ENCODE peak calls at places on chromosomes 12 and 14, in seven cellular contexts. D is fibroblast of the aortic adventitia, N is NB4, R is cardiac muscle cell, J is GM12865, Z is astrocyte of the cerebellum, X is choroid plexus epithelial cell. V is an unnamed sample.

GRCh38 chr12:848519-849191 is 96.3 kb downstream of the WNK1 start:
- DNase-seq in X (peak; percentile 47), D (peak; percentile 73), Z (no peak), N (no peak), R (no peak), J (no peak), V (no peak)

GRCh38 chr12:22360772-22361171 is 26.3 kb upstream of the ST8SIA1 start:
- DNase-seq in N (no peak), X (no peak), D (no peak), R (no peak), Z (no peak), J (no peak), V (no peak)

GRCh38 chr14:93083898-93084297 is 31.8 kb downstream of the ITPK1 start:
- DNase-seq in J (no peak), R (no peak), X (no peak), D (no peak), Z (no peak), N (no peak), V (no peak)

GRCh38 chr12:54405573-54405972 is 13.5 kb downstream of the ITGA5 start:
- DNase-seq in N (no peak), Z (no peak), R (no peak), X (no peak), J (no peak), D (no peak), V (no peak)

GRCh38 chr12:15584366-15585041 is 204.7 kb downstream of the EPS8 start:
- DNase-seq in R (peak; percentile 64), D (peak; percentile 91), J (peak; percentile 84), N (peak; percentile 69), Z (peak; percentile 54), X (peak; percentile 94), V (peak; percentile 60)

GRCh38 chr12:3333583-3333982 is 157.4 kb upstream of the PRMT8 start:
- DNase-seq in N (peak; percentile 18), D (no peak), X (no peak), J (no peak), R (peak; percentile 70), Z (no peak), V (no peak)

GRCh38 chr12:114096461-114096860 is 130.3 kb upstream of the RBM19 start:
- DNase-seq in D (no peak), Z (no peak), R (no peak), X (no peak), J (no peak), N (no peak), V (no peak)

GRCh38 chr12:6961695-6962284 is 8.7 kb downstream of the PHB2 start:
- DNase-seq in Z (no peak), D (peak; percentile 75), R (peak; percentile 83), J (peak; percentile 91), N (peak; percentile 89), X (peak; percentile 80), V (no peak)

GRCh38 chr12:118981285-118982201 is at the start of gene SRRM4:
- DNase-seq in N (peak; percentile 11), X (no peak), R (peak; percentile 90), D (no peak), J (no peak), Z (no peak), V (no peak)

GRCh38 chr14:64726585-64726890 is 22.3 kb downstream of the PLEKHG3 start:
- DNase-seq in R (no peak), Z (no peak), X (peak; percentile 67), J (peak; percentile 54), N (no peak), D (no peak), V (no peak)

GRCh38 chr12:110744176-110744575 is 1.5 kb upstream of the PPP1CC start:
- DNase-seq in R (no peak), N (no peak), X (peak; percentile 32), D (peak; percentile 62), J (no peak), Z (no peak), V (no peak)

GRCh38 chr14:62674833-62675232 is 370.4 kb downstream of the KCNH5 start:
- DNase-seq in J (no peak), R (peak; percentile 45), N (peak; percentile 73), D (no peak), X (no peak), Z (no peak), V (no peak)

GRCh38 chr12:122527478-122527944 is 462 bp downstream of the KNTC1 start:
- DNase-seq in N (peak; percentile 86), J (peak; percentile 60), X (no peak), D (no peak), R (peak; percentile 21), Z (no peak), V (no peak)

GRCh38 chr14:25009891-25010290 is 40.1 kb downstream of the STXBP6 start:
- DNase-seq in J (no peak), X (no peak), N (no peak), Z (no peak), R (peak; percentile 40), D (peak; percentile 81), V (no peak)

GRCh38 chr14:25006031-25006430 is 43.9 kb downstream of the STXBP6 start:
- DNase-seq in R (no peak), D (no peak), J (no peak), X (no peak), Z (no peak), N (no peak), V (no peak)

GRCh38 chr14:25004389-25004809 is 45.5 kb downstream of the STXBP6 start:
- DNase-seq in J (no peak), Z (no peak), X (no peak), D (no peak), N (no peak), R (no peak), V (no peak)

GRCh38 chr14:25007832-25008231 is 42.1 kb downstream of the STXBP6 start:
- DNase-seq in R (no peak), Z (no peak), J (no peak), X (no peak), D (no peak), N (no peak), V (no peak)

GRCh38 chr14:25006961-25007795 is 42.8 kb downstream of the STXBP6 start:
- DNase-seq in J (no peak), D (peak; percentile 86), Z (peak; percentile 51), N (no peak), R (no peak), X (peak; percentile 78), V (peak; percentile 51)
- H3K4me3 ChIP-seq in J (no peak overlapping the region), D (no peak overlapping the region), Z (no peak overlapping the region), N (no peak overlapping the region), R (no peak overlapping the region), X (no peak overlapping the region), V (no peak overlapping the region)

GRCh38 chr12:25590021-25590721 is 37.1 kb upstream of the LMNTD1 start:
- DNase-seq in Z (no peak), N (peak; percentile 34), J (no peak), X (no peak), R (no peak), D (no peak), V (no peak)

GRCh38 chr12:25594376-25594775 is 41.3 kb upstream of the LMNTD1 start:
- DNase-seq in Z (no peak), N (no peak), J (no peak), D (peak; percentile 27), X (no peak), R (no peak), V (no peak)

GRCh38 chr12:25592725-25593495 is 39.8 kb upstream of the LMNTD1 start:
- DNase-seq in Z (no peak), N (no peak), X (no peak), J (no peak), D (no peak), R (no peak), V (no peak)

GRCh38 chr12:25587346-25587745 is 34.3 kb upstream of the LMNTD1 start:
- DNase-seq in N (no peak), Z (no peak), R (no peak), X (no peak), D (no peak), J (no peak), V (no peak)

DNA sequence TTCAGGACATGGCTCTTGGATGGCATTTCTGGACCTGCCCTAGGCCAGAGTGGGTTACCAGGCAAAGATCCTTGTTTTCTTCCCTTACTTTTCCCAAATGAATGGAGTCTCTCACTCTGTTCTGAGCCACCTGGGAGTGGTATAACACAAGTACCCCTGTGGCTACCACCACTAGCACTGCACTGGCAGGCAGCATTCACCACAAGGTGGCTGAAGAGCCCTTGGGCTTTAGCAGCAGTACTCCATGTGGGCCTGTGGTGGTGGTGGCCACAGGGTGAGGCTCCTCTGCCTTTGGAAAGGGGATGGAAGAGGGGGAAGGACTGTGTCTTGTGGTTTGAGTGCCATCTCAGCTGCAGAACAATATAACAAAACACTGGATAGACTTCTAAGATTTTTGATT is 38.0 kb upstream of the LMNTD1 start:
- DNase-seq in D (peak; percentile 18), X (peak; percentile 49), N (peak; percentile 26), J (no peak), R (no peak), Z (no peak), V (no peak)
- TF ChIP-seq CTCF in D (peak; percentile 35), X (peak; percentile 62), N (peak; percentile 11), J (no peak), R (peak; percentile 18), Z (peak; percentile 7), V (peak; percentile 2)

GRCh38 chr14:54106802-54107377 is 150.3 kb upstream of the BMP4 start:
- DNase-seq in J (no peak), Z (no peak), D (peak; percentile 81), R (peak; percentile 4), X (no peak), N (no peak), V (no peak)

GRCh38 chr14:54109521-54110120 is 153.0 kb upstream of the BMP4 start:
- DNase-seq in N (no peak), Z (no peak), D (no peak), J (no peak), X (no peak), R (no peak), V (no peak)

GRCh38 chr14:54105406-54105805 is 148.8 kb upstream of the BMP4 start:
- DNase-seq in J (no peak), Z (no peak), N (no peak), X (no peak), R (no peak), D (no peak), V (no peak)

GRCh38 chr14:54105898-54106297 is 149.3 kb upstream of the BMP4 start:
- DNase-seq in X (no peak), N (no peak), R (no peak), J (no peak), D (no peak), Z (no peak), V (no peak)

GRCh38 chr14:54108481-54109471 is 152.2 kb upstream of the BMP4 start:
- DNase-seq in R (no peak), J (peak; percentile 1), Z (peak; percentile 97), X (peak; percentile 91), D (peak; percentile 95), N (no peak), V (peak; percentile 44)
- H3K4me3 ChIP-seq in R (no peak overlapping the region), J (no peak overlapping the region), Z (no peak overlapping the region), X (no peak overlapping the region), D (no peak overlapping the region), N (no peak overlapping the region), V (no peak overlapping the region)

DNA sequence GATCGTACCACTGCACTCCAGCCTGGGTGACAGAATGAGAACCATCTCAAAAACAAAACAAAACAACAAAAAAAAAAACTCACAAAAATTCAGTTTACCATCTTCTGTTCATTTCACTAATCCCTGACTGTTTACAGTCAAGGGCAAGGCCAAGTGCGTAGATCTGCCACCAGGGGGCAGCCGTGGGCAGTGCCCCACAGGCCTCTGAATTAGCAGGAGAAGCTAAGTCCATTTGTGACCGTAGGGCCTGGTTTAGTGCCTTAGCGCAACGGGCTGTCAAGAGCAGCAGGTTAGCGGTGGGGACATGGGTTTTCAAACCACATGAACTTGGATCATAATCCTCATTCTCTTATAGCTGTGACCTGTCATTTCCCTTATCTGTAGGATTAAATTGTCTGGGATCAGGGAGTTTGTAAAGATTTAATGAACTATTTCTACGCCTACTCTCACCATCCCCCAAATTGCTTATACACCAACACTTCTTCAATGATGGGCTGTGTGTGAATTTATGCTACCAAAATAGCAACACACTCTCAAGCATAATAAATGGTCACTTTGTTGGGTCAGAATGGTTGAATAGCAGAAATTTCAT is 49.0 kb downstream of the KCTD10 start:
- DNase-seq in N (peak; percentile 86), J (peak; percentile 82), Z (peak; percentile 62), D (peak; percentile 87), X (peak; percentile 90), R (peak; percentile 87), V (no peak)
- TF ChIP-seq CTCF in N (peak; percentile 100), J (peak; percentile 99), Z (peak; percentile 99), D (peak; percentile 100), X (peak; percentile 100), R (peak; percentile 98), V (peak; percentile 95)